ENCODE peak calls at places on chromosomes 7 and 10, in six cellular contexts. A, P, M, N, G and Z are unnamed samples.

GRCh38 chr7:110922906-110923305 is 168.0 kb upstream of the LRRN3 start:
- DNase-seq in G (no peak), A (no peak), M (no peak), P (no peak), N (no peak), Z (no peak)

GRCh38 chr10:77284797-77285196 is 352.8 kb downstream of the KCNMA1 start:
- DNase-seq in G (no peak), A (no peak), M (no peak), P (no peak), N (no peak), Z (no peak)

GRCh38 chr10:96832721-96833219 is 672 bp downstream of the LCOR start:
- DNase-seq in P (peak; percentile 76), M (peak; percentile 89), N (no peak), G (peak; percentile 35), A (peak; percentile 93), Z (peak; percentile 78)

GRCh38 chr7:80916770-80917681 is 1.8 kb downstream of the SEMA3C start:
- DNase-seq in P (no peak), M (no peak), N (no peak), A (no peak), G (no peak), Z (no peak)

GRCh38 chr7:1995426-1995825 is 237.3 kb downstream of the MAD1L1 start:
- DNase-seq in M (no peak), G (no peak), A (no peak), P (no peak), N (no peak), Z (no peak)

GRCh38 chr10:46545861-46546590 is 10.4 kb downstream of the GPRIN2 start:
- DNase-seq in M (no peak), N (no peak), A (peak; percentile 53), P (no peak), G (no peak), Z (peak; percentile 9)

GRCh38 chr10:103854265-103854686 is 1.1 kb downstream of the SH3PXD2A start:
- DNase-seq in A (no peak), N (no peak), M (no peak), G (no peak), P (no peak), Z (no peak)

GRCh38 chr7:47576031-47576908 is 5.6 kb downstream of the TNS3 start:
- DNase-seq in G (no peak), N (no peak), P (no peak), A (no peak), M (no peak), Z (peak; percentile 41)

GRCh38 chr10:37765216-37765615 is 92.2 kb downstream of the ZNF248 start:
- DNase-seq in G (no peak), M (no peak), N (no peak), A (no peak), P (no peak), Z (no peak)

GRCh38 chr10:124262249-124262865 is 156.4 kb downstream of the OAT start:
- DNase-seq in M (no peak), G (no peak), A (no peak), N (no peak), P (no peak), Z (no peak)